ENCODE peak calls at places on chromosomes 13 and 19, in four cellular contexts. One of them, this sample, is unnamed.

GRCh38 chr13:42930136-42930535 is 61.9 kb downstream of the EPSTI1 start:
- DNase-seq in upper lobe of left lung: no peak
- DNase-seq in NCI-H460: no peak
- DNase-seq in T-helper 1 cell: no peak
- DNase-seq in this sample: no peak

GRCh38 chr13:25840931-25841330 is 210.9 kb downstream of the SHISA2 start:
- DNase-seq in T-helper 1 cell: no peak
- DNase-seq in NCI-H460: no peak
- DNase-seq in upper lobe of left lung: no peak
- DNase-seq in this sample: no peak

GRCh38 chr13:82571653-82572052 is 1310.6 kb downstream of the SLITRK1 start:
- DNase-seq in upper lobe of left lung: no peak
- DNase-seq in NCI-H460: no peak
- DNase-seq in T-helper 1 cell: no peak
- DNase-seq in this sample: no peak

GRCh38 chr13:66835040-66835628 is 395.0 kb downstream of the PCDH9 start:
- DNase-seq in T-helper 1 cell: no peak
- DNase-seq in NCI-H460: no peak
- DNase-seq in upper lobe of left lung: no peak
- DNase-seq in this sample: peak; percentile 76

GRCh38 chr13:97352815-97353214 is 81.2 kb upstream of the RAP2A start:
- DNase-seq in upper lobe of left lung: no peak
- DNase-seq in NCI-H460: no peak
- DNase-seq in T-helper 1 cell: no peak
- DNase-seq in this sample: no peak

GRCh38 chr13:101570410-101570809 is 117.9 kb downstream of the ITGBL1 start:
- DNase-seq in upper lobe of left lung: no peak
- DNase-seq in NCI-H460: no peak
- DNase-seq in T-helper 1 cell: no peak
- DNase-seq in this sample: no peak

GRCh38 chr13:24923305-24923640 is 159.3 kb downstream of the RNF17 start:
- DNase-seq in NCI-H460: no peak
- DNase-seq in upper lobe of left lung: no peak
- DNase-seq in T-helper 1 cell: no peak
- DNase-seq in this sample: no peak

GRCh38 chr19:8161135-8161646 is 11.8 kb upstream of the FBN3 start:
- DNase-seq in NCI-H460: no peak
- DNase-seq in T-helper 1 cell: no peak
- DNase-seq in upper lobe of left lung: no peak
- DNase-seq in this sample: peak; percentile 74

GRCh38 chr19:34639491-34640085 is 37.4 kb downstream of the SCGB2B2 start:
- DNase-seq in T-helper 1 cell: peak; percentile 52
- DNase-seq in upper lobe of left lung: no peak
- DNase-seq in NCI-H460: peak; percentile 63
- DNase-seq in this sample: peak; percentile 65

GRCh38 chr13:83515267-83515666 is 367.0 kb downstream of the SLITRK1 start:
- DNase-seq in NCI-H460: peak; percentile 12
- DNase-seq in T-helper 1 cell: no peak
- DNase-seq in upper lobe of left lung: no peak
- DNase-seq in this sample: no peak

This sample was measured in HAP-1.